ENCODE peak calls at places on chromosomes 5 and 9, in six cellular contexts. V is CD8-positive, alpha-beta T cell; O is cardiac muscle cell; Y is PC-9; G is Panc1; I is breast epithelium. W is an unnamed sample.
A peak's percentile ranks its signal among the peaks of the same experiment; 100 is the strongest.

GRCh38 chr9:2015581-2016410 is 649 bp downstream of the SMARCA2 start:
- DNase-seq in V (peak; percentile 47), O (peak; percentile 47), Y (no peak), G (no peak), I (peak; percentile 63), W (peak; percentile 71)

GRCh38 chr9:36902861-36903524 is 131.1 kb downstream of the PAX5 start:
- DNase-seq in V (no peak), O (no peak), Y (no peak), G (no peak), I (no peak), W (no peak)

GRCh38 chr9:2623046-2623865 is 1.7 kb downstream of the VLDLR start:
- DNase-seq in V (no peak), O (peak; percentile 77), Y (no peak), G (no peak), I (no peak), W (no peak)

GRCh38 chr9:72554221-72554641 is 32.8 kb downstream of the TMC1 start:
- DNase-seq in V (no peak), O (peak; percentile 89), Y (peak; percentile 95), G (no peak), I (no peak), W (no peak)

GRCh38 chr5:93874080-93874479 is 132.7 kb upstream of the POU5F2 start:
- DNase-seq in V (no peak), O (peak; percentile 27), Y (no peak), G (no peak), I (no peak), W (no peak)

GRCh38 chr5:39587675-39588074 is 162.9 kb upstream of the DAB2 start:
- DNase-seq in V (no peak), O (no peak), Y (no peak), G (no peak), I (no peak), W (no peak)

GRCh38 chr9:4798281-4798680 is 5.5 kb downstream of the RCL1 start:
- DNase-seq in V (no peak), O (no peak), Y (no peak), G (no peak), I (no peak), W (no peak)

GRCh38 chr5:169039592-169039991 is 261.3 kb downstream of the SLIT3 start:
- DNase-seq in V (no peak), O (no peak), Y (no peak), G (no peak), I (no peak), W (no peak)

GRCh38 chr5:177310757-177311173 is 933 bp downstream of the MXD3 start:
- DNase-seq in V (no peak), O (peak; percentile 38), Y (no peak), G (no peak), I (no peak), W (peak; percentile 60)

GRCh38 chr5:78509884-78510769 is 138.4 kb downstream of the LHFPL2 start:
- DNase-seq in V (no peak), O (peak; percentile 44), Y (no peak), G (no peak), I (peak; percentile 67), W (peak; percentile 71)

GRCh38 chr5:10452768-10453331 is 11.2 kb downstream of the ROPN1L start:
- DNase-seq in V (no peak), O (peak; percentile 92), Y (peak; percentile 77), G (peak; percentile 82), I (no peak), W (peak; percentile 41)

GRCh38 chr5:115599502-115599901 is 2.8 kb downstream of the TICAM2 start:
- DNase-seq in V (no peak), O (peak; percentile 68), Y (no peak), G (no peak), I (no peak), W (no peak)

GRCh38 chr5:109654455-109654854 is 35.3 kb upstream of the MAN2A1 start:
- DNase-seq in V (no peak), O (no peak), Y (no peak), G (no peak), I (no peak), W (no peak)

GRCh38 chr5:33734541-33734940 is 157.2 kb downstream of the ADAMTS12 start:
- DNase-seq in V (no peak), O (peak; percentile 48), Y (no peak), G (no peak), I (no peak), W (no peak)

GRCh38 chr5:119269061-119269579 is 86.7 kb upstream of the TNFAIP8 start:
- DNase-seq in V (peak; percentile 42), O (no peak), Y (peak; percentile 62), G (peak; percentile 10), I (no peak), W (no peak)

GRCh38 chr5:141873933-141874261 is 4.3 kb downstream of the PCDH1 start:
- DNase-seq in V (no peak), O (no peak), Y (no peak), G (no peak), I (no peak), W (no peak)

GRCh38 chr5:89580976-89581375 is 698.0 kb upstream of the MEF2C start:
- DNase-seq in V (no peak), O (no peak), Y (no peak), G (no peak), I (no peak), W (no peak)

GRCh38 chr5:137129906-137130680 is 369.0 kb downstream of the SPOCK1 start:
- DNase-seq in V (no peak), O (no peak), Y (no peak), G (no peak), I (no peak), W (no peak)

GRCh38 chr5:80204808-80205614 is 50.8 kb downstream of the SERINC5 start:
- DNase-seq in V (no peak), O (peak; percentile 85), Y (no peak), G (no peak), I (no peak), W (no peak)

GRCh38 chr9:78189461-78189860 is 46.4 kb upstream of the CEP78 start:
- DNase-seq in V (no peak), O (peak; percentile 74), Y (no peak), G (no peak), I (no peak), W (no peak)

GRCh38 chr5:81971086-81971693 is 633 bp upstream of the ATG10 start:
- DNase-seq in V (no peak), O (peak; percentile 34), Y (peak; percentile 41), G (peak; percentile 15), I (no peak), W (peak; percentile 29)

GRCh38 chr9:3179716-3180115 is 335.8 kb upstream of the PUM3 start:
- DNase-seq in V (no peak), O (peak; percentile 6), Y (no peak), G (no peak), I (no peak), W (no peak)

GRCh38 chr5:144820285-144820684 is 649.6 kb downstream of the KCTD16 start:
- DNase-seq in V (no peak), O (no peak), Y (no peak), G (no peak), I (no peak), W (no peak)

GRCh38 chr9:68597362-68597997 is 56.8 kb upstream of the TMEM252 start:
- DNase-seq in V (no peak), O (no peak), Y (no peak), G (no peak), I (no peak), W (no peak)

GRCh38 chr9:81534138-81534865 is 155.0 kb downstream of the TLE1 start:
- DNase-seq in V (no peak), O (no peak), Y (no peak), G (no peak), I (no peak), W (no peak)

GRCh38 chr5:1526151-1526631 is 2.4 kb upstream of the LPCAT1 start:
- DNase-seq in V (peak; percentile 9), O (no peak), Y (no peak), G (no peak), I (peak; percentile 39), W (no peak)

GRCh38 chr9:10651012-10651411 is 38.2 kb upstream of the PTPRD start:
- DNase-seq in V (no peak), O (no peak), Y (no peak), G (no peak), I (no peak), W (no peak)

GRCh38 chr9:93154293-93154903 is 20.3 kb upstream of the NINJ1 start:
- DNase-seq in V (peak; percentile 32), O (peak; percentile 17), Y (no peak), G (no peak), I (no peak), W (no peak)
- TF ChIP-seq CTCF in V (peak; percentile 72), O (peak; percentile 72), Y (peak; percentile 86), G (peak; percentile 83), I (peak; percentile 12), W (peak; percentile 64)

GRCh38 chr5:72170101-72170500 is 62.8 kb downstream of the MAP1B start:
- DNase-seq in V (no peak), O (peak; percentile 56), Y (no peak), G (no peak), I (no peak), W (no peak)

GRCh38 chr5:72167790-72168189 is 60.5 kb downstream of the MAP1B start:
- DNase-seq in V (no peak), O (peak; percentile 87), Y (no peak), G (no peak), I (no peak), W (no peak)

GRCh38 chr5:72163349-72163983 is 56.2 kb downstream of the MAP1B start:
- DNase-seq in V (no peak), O (no peak), Y (no peak), G (no peak), I (no peak), W (no peak)

GRCh38 chr5:72167257-72167656 is 60.0 kb downstream of the MAP1B start:
- DNase-seq in V (no peak), O (no peak), Y (no peak), G (no peak), I (no peak), W (no peak)

GRCh38 chr5:72166070-72166979 is 59.0 kb downstream of the MAP1B start:
- DNase-seq in V (no peak), O (peak; percentile 85), Y (no peak), G (no peak), I (peak; percentile 55), W (no peak)
- H3K4me3 ChIP-seq in V (no peak overlapping the region), O (no peak overlapping the region), Y (no peak overlapping the region), G (no peak overlapping the region), I (peak overlapping the region; percentile 12), W (no peak overlapping the region)

DNA sequence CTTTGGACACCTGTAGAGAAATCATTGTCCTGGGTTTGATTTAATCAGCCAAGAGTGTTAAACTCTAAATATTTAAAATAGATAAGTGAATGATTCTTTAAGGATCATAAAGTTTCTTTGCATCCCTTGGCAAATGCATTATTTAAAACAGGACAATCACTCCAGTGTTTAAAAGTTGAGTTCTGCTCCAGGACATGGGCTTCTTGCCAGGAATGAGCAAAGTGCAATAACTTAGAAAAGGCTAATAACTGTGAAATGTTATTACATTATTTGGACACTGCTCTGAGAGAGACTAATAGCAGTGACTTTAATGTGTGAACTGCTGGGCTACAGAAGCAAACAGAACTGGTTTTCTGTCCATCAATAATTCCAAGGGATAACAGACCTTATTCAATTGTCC is 283.3 kb downstream of the GABRB2 start:
- DNase-seq in V (no peak), O (no peak), Y (no peak), G (no peak), I (no peak), W (no peak)
- H3K36me3 ChIP-seq in V (no peaks in the 10 kb centered on the region), O (no peaks in the 10 kb centered on the region), Y (no peaks in the 10 kb centered on the region), G (no peaks in the 10 kb centered on the region), I (no peaks in the 10 kb centered on the region), W (no peaks in the 10 kb centered on the region)

DNA sequence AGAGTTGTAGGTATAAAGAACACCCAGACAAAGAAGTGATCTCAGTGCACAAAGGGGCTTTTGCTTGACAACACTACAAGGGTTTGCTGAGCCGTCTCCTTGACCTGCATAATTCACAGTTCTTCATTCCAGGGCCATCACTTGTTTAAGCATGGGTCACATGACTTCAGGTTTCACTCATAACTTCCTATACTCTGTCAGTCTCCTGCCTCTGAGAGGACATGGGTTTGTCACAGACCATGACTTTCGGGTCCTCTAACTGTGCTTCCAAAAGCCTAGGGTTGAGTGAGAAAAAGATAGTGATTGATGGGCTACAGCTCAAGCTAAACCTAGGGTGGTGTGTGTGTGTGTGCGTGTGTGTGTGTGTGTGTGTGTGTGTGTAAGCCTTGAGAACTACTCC is 166.4 kb downstream of the CDH6 start:
- DNase-seq in V (no peak), O (no peak), Y (no peak), G (no peak), I (no peak), W (no peak)
- TF ChIP-seq CTCF in V (no peak), O (no peak), Y (no peak), G (no peak), I (no peak), W (no peak)

W was measured in GM06990.